ENCODE peak calls at places on chromosome 12, in six cellular contexts. D is HCT116, R is H1, S is NT2/D1, Z is K562, Y is HepG2. P is an unnamed sample.

GRCh38 chr12:71548906-71549305 is 109.3 kb downstream of the LGR5 start:
- DNase-seq in D (no peak), R (no peak), S (no peak), Z (no peak), Y (no peak), P (no peak)

GRCh38 chr12:57864382-57864781 is 17.9 kb upstream of the CTDSP2 start:
- DNase-seq in D (no peak), R (no peak), S (no peak), Z (no peak), Y (no peak), P (no peak)

GRCh38 chr12:68154768-68155167 is 4.8 kb downstream of the IFNG start:
- DNase-seq in D (no peak), R (no peak), S (no peak), Z (no peak), Y (no peak), P (no peak)

GRCh38 chr12:20030847-20031246 is 337.5 kb upstream of the PDE3A start:
- DNase-seq in D (no peak), R (no peak), S (no peak), Z (no peak), Y (no peak), P (no peak)

GRCh38 chr12:56718636-56719035 is 6.5 kb downstream of the NACA start:
- DNase-seq in D (no peak), R (no peak), S (no peak), Z (no peak), Y (no peak), P (no peak)

GRCh38 chr12:26953447-26953846 is 15.2 kb downstream of the FGFR1OP2 start:
- DNase-seq in D (no peak), R (no peak), S (no peak), Z (no peak), Y (no peak), P (no peak)

GRCh38 chr12:4943067-4943937 is 33.6 kb downstream of the KCNA1 start:
- DNase-seq in D (no peak), R (no peak), S (no peak), Z (no peak), Y (no peak), P (peak)

GRCh38 chr12:116187158-116187511 is 90.4 kb downstream of the MED13L start:
- DNase-seq in D (no peak), R (no peak), S (no peak), Z (no peak), Y (no peak), P (no peak)

GRCh38 chr12:32240833-32241232 is 134.2 kb downstream of the BICD1 start:
- DNase-seq in D (no peak), R (no peak), S (no peak), Z (no peak), Y (no peak), P (no peak)

GRCh38 chr12:72274926-72275325 is 2.8 kb downstream of the TRHDE start:
- DNase-seq in D (no peak), R (no peak), S (no peak), Z (no peak), Y (peak), P (no peak)

GRCh38 chr12:132460571-132460970 is 29.4 kb upstream of the FBRSL1 start:
- DNase-seq in D (no peak), R (no peak), S (peak), Z (peak), Y (peak), P (no peak)

GRCh38 chr12:52221912-52222457 is 11.1 kb upstream of the KRT7 start:
- DNase-seq in D (peak), R (peak), S (no peak), Z (peak), Y (no peak), P (no peak)

GRCh38 chr12:67630373-67631088 is 18.0 kb upstream of the DYRK2 start:
- DNase-seq in D (no peak), R (peak), S (no peak), Z (peak), Y (peak), P (peak)

GRCh38 chr12:123721245-123721644 is 9.1 kb downstream of the ATP6V0A2 start:
- DNase-seq in D (no peak), R (no peak), S (no peak), Z (no peak), Y (peak), P (no peak)

GRCh38 chr12:29943683-29944082 is 159.9 kb upstream of the TMTC1 start:
- DNase-seq in D (no peak), R (no peak), S (no peak), Z (no peak), Y (no peak), P (no peak)

GRCh38 chr12:6788972-6789905 is at the start of gene CD4:
- DNase-seq in D (no peak), R (no peak), S (no peak), Z (no peak), Y (no peak), P (no peak)

GRCh38 chr12:56358836-56359532 is 923 bp downstream of the STAT2 start:
- DNase-seq in D (no peak), R (no peak), S (no peak), Z (no peak), Y (no peak), P (no peak)

GRCh38 chr12:31220633-31221565 is 105.1 kb downstream of the SINHCAF start:
- DNase-seq in D (no peak), R (no peak), S (peak), Z (no peak), Y (no peak), P (no peak)

GRCh38 chr12:45762185-45763110 is 32.9 kb downstream of the ARID2 start:
- DNase-seq in D (peak), R (no peak), S (no peak), Z (peak), Y (peak), P (no peak)

GRCh38 chr12:8548192-8548591 is 7.5 kb upstream of the CLEC4E start:
- DNase-seq in D (no peak), R (no peak), S (no peak), Z (no peak), Y (no peak), P (no peak)

GRCh38 chr12:123571343-123571813 is 13.0 kb upstream of the TMED2 start:
- DNase-seq in D (peak), R (no peak), S (no peak), Z (peak), Y (peak), P (no peak)

GRCh38 chr12:77133566-77133965 is 68.2 kb upstream of the E2F7 start:
- DNase-seq in D (no peak), R (no peak), S (peak), Z (no peak), Y (peak), P (no peak)

GRCh38 chr12:104816845-104817503 is 141.1 kb downstream of the SLC41A2 start:
- DNase-seq in D (no peak), R (no peak), S (no peak), Z (no peak), Y (no peak), P (no peak)

GRCh38 chr12:96908170-96908675 is 1.2 kb downstream of the NEDD1 start:
- DNase-seq in D (no peak), R (no peak), S (no peak), Z (peak), Y (no peak), P (no peak)

GRCh38 chr12:46256942-46257341 is 11.9 kb downstream of the SLC38A1 start:
- DNase-seq in D (no peak), R (no peak), S (no peak), Z (no peak), Y (no peak), P (no peak)

GRCh38 chr12:69514845-69515244 is 44.7 kb downstream of the FRS2 start:
- DNase-seq in D (no peak), R (no peak), S (no peak), Z (no peak), Y (no peak), P (no peak)

GRCh38 chr12:117202033-117202432 is 11.8 kb upstream of the FBXO21 start:
- DNase-seq in D (no peak), R (no peak), S (no peak), Z (no peak), Y (no peak), P (no peak)

GRCh38 chr12:52633383-52633782 is 15.0 kb upstream of the KRT73 start:
- DNase-seq in D (no peak), R (no peak), S (no peak), Z (no peak), Y (no peak), P (no peak)

GRCh38 chr12:7583471-7583870 is 79.9 kb upstream of the CD163 start:
- DNase-seq in D (no peak), R (no peak), S (no peak), Z (no peak), Y (no peak), P (no peak)

GRCh38 chr12:67193705-67194104 is 75.5 kb upstream of the CAND1 start:
- DNase-seq in D (no peak), R (no peak), S (peak), Z (peak), Y (peak), P (no peak)

GRCh38 chr12:94336201-94336915 is 123.3 kb downstream of the CEP83 start:
- DNase-seq in D (no peak), R (no peak), S (no peak), Z (no peak), Y (no peak), P (no peak)

GRCh38 chr12:122371475-122372045 is 50.9 kb downstream of the CLIP1 start:
- DNase-seq in D (no peak), R (no peak), S (no peak), Z (no peak), Y (no peak), P (no peak)

GRCh38 chr12:101924647-101925046 is 47.3 kb downstream of the DRAM1 start:
- DNase-seq in D (no peak), R (no peak), S (no peak), Z (peak), Y (no peak), P (no peak)

GRCh38 chr12:64304571-64304970 is 82.5 kb upstream of the KICS2 start:
- DNase-seq in D (no peak), R (no peak), S (no peak), Z (no peak), Y (no peak), P (no peak)

GRCh38 chr12:40689576-40689975 is 2.7 kb upstream of the CNTN1 start:
- DNase-seq in D (no peak), R (no peak), S (no peak), Z (no peak), Y (no peak), P (no peak)

GRCh38 chr12:104433061-104433460 is 23.7 kb upstream of the CHST11 start:
- DNase-seq in D (no peak), R (no peak), S (no peak), Z (no peak), Y (no peak), P (no peak)

GRCh38 chr12:66803972-66804371 is 125.1 kb upstream of the GRIP1 start:
- DNase-seq in D (no peak), R (no peak), S (no peak), Z (no peak), Y (no peak), P (no peak)

GRCh38 chr12:7175493-7175892 is 14.0 kb upstream of the PEX5 start:
- DNase-seq in D (no peak), R (no peak), S (no peak), Z (no peak), Y (no peak), P (no peak)

GRCh38 chr12:120238224-120238616 is 27.3 kb downstream of the PXN start:
- DNase-seq in D (no peak), R (no peak), S (no peak), Z (no peak), Y (no peak), P (no peak)
- H3K4me3 ChIP-seq in D (no peak), R (no peak), S (no peak), Z (no peak), Y (no peak), P (no peak)

GRCh38 chr12:108611884-108612415 is 14.1 kb upstream of the TMEM119 start:
- DNase-seq in D (peak), R (peak), S (no peak), Z (peak), Y (peak), P (no peak)
- TF ChIP-seq ZNF274 in D (no peak), R (no peak), S (no peak), Z (no peak), Y (no peak), P (no peak)

GRCh38 chr12:112778400-112778799 is 13.1 kb upstream of the RPH3A start:
- DNase-seq in D (no peak), R (no peak), S (no peak), Z (no peak), Y (no peak), P (no peak)

GRCh38 chr12:112782250-112782649 is 9.3 kb upstream of the RPH3A start:
- DNase-seq in D (no peak), R (no peak), S (no peak), Z (no peak), Y (no peak), P (no peak)

GRCh38 chr12:112781767-112782166 is 9.8 kb upstream of the RPH3A start:
- DNase-seq in D (no peak), R (no peak), S (no peak), Z (no peak), Y (no peak), P (no peak)

GRCh38 chr12:112782921-112783320 is 8.6 kb upstream of the RPH3A start:
- DNase-seq in D (no peak), R (no peak), S (no peak), Z (no peak), Y (no peak), P (no peak)

DNA sequence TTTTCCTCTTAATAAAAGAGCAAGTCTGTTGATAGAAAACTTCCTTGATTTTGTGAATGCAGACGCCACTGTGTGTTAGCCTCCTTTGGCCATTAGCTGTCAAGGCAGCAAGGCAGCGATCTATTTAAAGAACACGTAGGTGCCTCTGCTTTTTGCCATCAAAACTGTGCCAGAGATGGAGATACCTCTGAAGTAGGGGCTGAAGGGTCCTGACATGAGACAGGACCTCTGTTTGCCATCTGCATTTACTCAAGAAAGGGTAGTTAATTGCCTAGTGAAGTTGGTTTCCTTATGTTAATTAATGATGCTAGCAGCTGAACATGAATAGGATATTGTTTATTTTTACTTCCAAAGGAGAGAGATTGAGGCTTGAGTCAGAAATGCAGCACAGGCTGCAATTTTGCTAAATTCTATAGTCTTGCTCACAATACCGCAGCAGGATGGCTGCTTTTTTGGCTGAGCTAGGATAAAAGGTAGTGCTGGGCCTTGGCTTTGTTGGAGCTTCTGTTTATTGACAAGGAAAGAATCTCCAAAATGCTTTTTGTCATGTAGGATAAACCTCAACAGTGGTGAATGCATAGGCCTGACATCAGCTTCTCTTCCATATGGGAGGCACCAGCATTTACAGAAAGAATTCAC is 14.0 kb upstream of the RPH3A start:
- DNase-seq in D (no peak), R (peak), S (peak), Z (no peak), Y (no peak), P (no peak)
- H3K4me3 ChIP-seq in D (no peak), R (no peak), S (no peak), Z (no peak), Y (no peak), P (no peak)

DNA sequence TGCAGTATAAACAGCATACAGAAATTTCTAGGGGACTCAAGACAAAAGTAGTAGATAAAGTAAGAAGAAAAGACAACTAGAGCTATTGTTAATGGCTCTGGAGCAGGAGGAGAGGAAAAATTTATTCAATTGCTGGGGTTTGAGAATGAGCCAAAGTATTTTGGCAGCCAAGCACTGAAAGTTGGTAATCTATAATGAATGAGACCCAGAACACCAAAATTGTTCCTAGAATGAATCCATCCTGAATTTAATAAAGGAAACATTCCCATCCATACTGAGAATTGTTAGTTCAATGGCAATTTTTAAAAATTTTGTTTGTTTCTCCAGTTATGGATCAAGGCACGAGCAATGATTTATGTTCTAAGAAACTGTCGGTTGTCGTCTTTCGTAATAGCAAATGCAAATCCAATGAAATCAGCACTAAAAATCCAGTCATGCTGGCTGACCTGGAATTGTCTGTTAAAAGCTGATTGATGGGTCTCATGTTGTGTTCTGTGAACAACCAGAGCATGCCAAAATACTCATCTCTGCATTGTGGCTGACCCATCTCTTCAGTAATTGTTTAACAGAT is 170.9 kb upstream of the LMNTD1 start:
- DNase-seq in D (no peak), R (no peak), S (no peak), Z (no peak), Y (no peak), P (no peak)
- TF ChIP-seq ZNF274 in D (no peak), R (no peak), S (no peak), Z (no peak), Y (no peak), P (no peak)

DNA sequence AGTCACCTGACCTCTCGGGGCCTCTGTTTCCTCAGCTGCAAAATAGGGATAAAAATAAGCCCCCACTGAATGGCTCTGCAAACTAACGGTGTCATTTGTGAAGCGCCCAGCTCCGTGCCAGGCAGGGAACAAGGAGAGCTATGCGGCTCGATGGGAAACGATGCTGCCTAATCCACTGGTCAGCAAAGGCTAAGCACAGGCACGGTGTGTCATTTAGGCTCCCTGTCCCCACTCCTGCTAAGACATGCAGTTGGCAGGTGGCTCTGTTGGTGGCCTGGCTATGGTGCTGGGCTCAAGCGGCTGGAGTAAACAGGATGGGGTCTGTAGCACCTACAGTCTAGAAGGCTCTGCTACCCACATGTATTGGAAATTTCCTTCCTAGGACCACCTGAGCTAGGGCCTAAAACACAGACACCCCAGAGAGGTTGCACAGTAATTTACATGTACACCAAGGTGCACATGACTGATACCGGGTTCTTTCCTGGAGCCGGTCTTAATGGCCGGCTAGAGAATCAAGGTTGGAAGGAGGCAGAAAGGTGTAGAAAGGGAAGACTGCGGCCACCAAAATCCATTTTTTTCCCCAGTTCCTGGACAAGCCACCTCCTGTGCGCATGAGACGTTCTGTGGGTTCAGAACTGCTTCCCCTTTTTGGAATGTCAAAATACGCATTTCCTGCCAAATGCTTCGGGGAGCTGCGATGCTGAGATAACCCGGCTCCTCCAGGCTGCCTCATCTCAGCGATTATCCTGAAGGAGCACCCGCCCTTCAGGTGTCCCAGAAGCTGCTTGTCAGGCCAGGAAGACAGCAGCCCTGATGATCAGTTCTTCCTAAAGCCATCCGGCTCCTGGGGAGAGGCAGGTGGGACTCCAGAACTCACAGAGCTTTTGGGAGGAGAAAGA is 1.0 kb downstream of the CACNA2D4 start:
- DNase-seq in D (no peak), R (no peak), S (no peak), Z (peak), Y (no peak), P (no peak)
- H3K4me3 ChIP-seq in D (no peak), R (no peak), S (no peak), Z (no peak), Y (no peak), P (no peak)

GRCh38 chr12:53952335-53952694 is 2.4 kb upstream of the HOXC12 start:
- DNase-seq in D (no peak), R (no peak), S (no peak), Z (no peak), Y (no peak), P (no peak)
- TF ChIP-seq ZNF274 in D (no peak), R (no peak), S (no peak), Z (no peak), Y (no peak), P (no peak)

GRCh38 chr12:130775953-130776856 is 60.1 kb upstream of the RIMBP2 start:
- DNase-seq in D (peak), R (no peak), S (no peak), Z (peak), Y (peak), P (no peak)
- H3K4me3 ChIP-seq in D (no peak), R (peak), S (peak), Z (no peak), Y (peak), P (no peak)

GRCh38 chr12:47276253-47277070 is 196.7 kb upstream of the AMIGO2 start:
- DNase-seq in D (no peak), R (no peak), S (no peak), Z (peak), Y (peak), P (peak)
- TF ChIP-seq ZNF274 in D (no peak), R (no peak), S (no peak), Z (no peak), Y (no peak), P (no peak)

P was measured in GM12878.